ENCODE peak calls at places on chromosomes 3 and 15, in ten cellular contexts. I, Z, G, R, Q, S, J, D, F and Y are unnamed samples.

GRCh38 chr3:168604767-168605166 is 509.0 kb upstream of the GOLIM4 start:
- DNase-seq in I (no peak), Z (no peak), G (no peak), R (no peak), Q (no peak), S (no peak), J (no peak), D (no peak), F (no peak), Y (no peak)

GRCh38 chr15:65532738-65533051 is 2.4 kb downstream of the HACD3 start:
- DNase-seq in I (no peak), Z (no peak), G (no peak), R (no peak), Q (no peak), S (no peak), J (no peak), D (no peak), F (no peak), Y (no peak)

GRCh38 chr15:74584204-74584603 is 31.4 kb upstream of the CLK3 start:
- DNase-seq in I (no peak), Z (no peak), G (no peak), R (no peak), Q (no peak), S (no peak), J (no peak), D (no peak), F (no peak), Y (no peak)

GRCh38 chr3:152458725-152459515 is 190.2 kb downstream of the MBNL1 start:
- DNase-seq in I (no peak), Z (no peak), G (no peak), R (no peak), Q (no peak), S (no peak), J (no peak), D (no peak), F (no peak), Y (no peak)

GRCh38 chr15:84034831-84035753 is 200.5 kb upstream of the GOLGA6L4 start:
- DNase-seq in I (no peak), Z (peak), G (no peak), R (no peak), Q (no peak), S (no peak), J (no peak), D (no peak), F (no peak), Y (peak)

GRCh38 chr3:195263925-195264575 is 6.9 kb downstream of the XXYLT1 start:
- DNase-seq in I (no peak), Z (no peak), G (no peak), R (no peak), Q (no peak), S (no peak), J (no peak), D (no peak), F (no peak), Y (no peak)

GRCh38 chr3:52062499-52062898 is 6.1 kb upstream of the DUSP7 start:
- DNase-seq in I (peak), Z (no peak), G (no peak), R (peak), Q (peak), S (no peak), J (no peak), D (no peak), F (no peak), Y (peak)

GRCh38 chr15:51332211-51333147 is 5.9 kb downstream of the CYP19A1 start:
- DNase-seq in I (no peak), Z (peak), G (no peak), R (no peak), Q (no peak), S (no peak), J (no peak), D (no peak), F (no peak), Y (no peak)

GRCh38 chr3:153182491-153182890 is 20.5 kb downstream of the RAP2B start:
- DNase-seq in I (no peak), Z (no peak), G (no peak), R (no peak), Q (no peak), S (no peak), J (no peak), D (no peak), F (no peak), Y (no peak)

GRCh38 chr3:179528786-179529185 is 33.9 kb upstream of the ACTL6A start:
- DNase-seq in I (peak), Z (no peak), G (no peak), R (no peak), Q (no peak), S (no peak), J (no peak), D (no peak), F (no peak), Y (peak)

GRCh38 chr3:155102329-155102728 is 22.2 kb downstream of the MME start:
- DNase-seq in I (no peak), Z (no peak), G (no peak), R (no peak), Q (no peak), S (no peak), J (no peak), D (no peak), F (no peak), Y (no peak)

GRCh38 chr3:10023587-10024310 is 2.5 kb upstream of the FANCD2 start:
- DNase-seq in I (no peak), Z (no peak), G (no peak), R (no peak), Q (no peak), S (no peak), J (no peak), D (no peak), F (no peak), Y (no peak)

GRCh38 chr15:88785217-88785616 is 18.0 kb upstream of the ACAN start:
- DNase-seq in I (no peak), Z (no peak), G (no peak), R (no peak), Q (no peak), S (no peak), J (no peak), D (no peak), F (no peak), Y (no peak)

GRCh38 chr3:101070260-101071121 is 77.3 kb upstream of the ABI3BP start:
- DNase-seq in I (peak), Z (peak), G (no peak), R (peak), Q (no peak), S (no peak), J (peak), D (peak), F (no peak), Y (no peak)

GRCh38 chr3:15527031-15527459 is 5.5 kb upstream of the COLQ start:
- DNase-seq in I (no peak), Z (peak), G (peak), R (no peak), Q (no peak), S (peak), J (no peak), D (no peak), F (no peak), Y (no peak)

GRCh38 chr3:42843730-42844713 is 31.7 kb downstream of the CYP8B1 start:
- DNase-seq in I (no peak), Z (peak), G (no peak), R (no peak), Q (no peak), S (peak), J (peak), D (peak), F (no peak), Y (no peak)

GRCh38 chr3:44198265-44198956 is 43.3 kb upstream of the TOPAZ1 start:
- DNase-seq in I (peak), Z (peak), G (peak), R (peak), Q (peak), S (peak), J (peak), D (peak), F (peak), Y (no peak)

GRCh38 chr3:175895731-175896130 is 1036.6 kb downstream of the NAALADL2 start:
- DNase-seq in I (no peak), Z (no peak), G (no peak), R (no peak), Q (no peak), S (no peak), J (no peak), D (no peak), F (no peak), Y (no peak)

GRCh38 chr3:50616770-50617095 is 218 bp upstream of the MAPKAPK3 start:
- DNase-seq in I (peak), Z (peak), G (peak), R (peak), Q (peak), S (peak), J (peak), D (peak), F (no peak), Y (no peak)

GRCh38 chr3:42638339-42638842 is 15.1 kb upstream of the ZBTB47 start:
- DNase-seq in I (no peak), Z (no peak), G (no peak), R (no peak), Q (no peak), S (no peak), J (no peak), D (no peak), F (no peak), Y (no peak)

GRCh38 chr3:179769411-179770247 is 116.8 kb downstream of the USP13 start:
- DNase-seq in I (peak), Z (no peak), G (no peak), R (no peak), Q (no peak), S (no peak), J (no peak), D (no peak), F (no peak), Y (no peak)

GRCh38 chr3:129326138-129326537 is 47.5 kb downstream of the HMCES start:
- DNase-seq in I (no peak), Z (no peak), G (no peak), R (no peak), Q (no peak), S (no peak), J (no peak), D (no peak), F (no peak), Y (no peak)

DNA sequence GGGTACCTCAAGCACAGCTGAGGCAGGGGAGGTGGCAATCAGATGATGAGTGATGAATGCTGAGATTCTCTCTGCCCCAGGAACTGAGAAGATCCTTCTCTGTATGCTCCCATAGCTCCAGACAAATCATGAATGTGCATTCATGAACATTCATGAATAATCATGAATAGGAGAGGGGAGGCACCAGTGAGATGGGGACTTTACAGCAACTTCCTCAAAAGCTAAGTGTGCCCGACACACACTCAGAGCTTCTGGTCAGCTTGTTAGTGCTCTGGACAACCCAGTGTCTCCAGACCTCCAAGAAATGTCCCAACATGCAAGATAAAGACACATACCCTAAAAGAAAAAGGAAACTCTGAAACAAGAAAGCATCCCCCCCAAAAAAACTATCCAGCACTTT is 24.2 kb downstream of the LRRC2 start:
- DNase-seq in I (no peak), Z (no peak), G (no peak), R (no peak), Q (no peak), S (no peak), J (no peak), D (no peak), F (no peak), Y (no peak)
- H3K27ac ChIP-seq in I (no peak), Z (no peak), G (no peak), R (peak), Q (no peak), S (no peak), J (no peak), D (no peak), F (no peak), Y (no peak)

DNA sequence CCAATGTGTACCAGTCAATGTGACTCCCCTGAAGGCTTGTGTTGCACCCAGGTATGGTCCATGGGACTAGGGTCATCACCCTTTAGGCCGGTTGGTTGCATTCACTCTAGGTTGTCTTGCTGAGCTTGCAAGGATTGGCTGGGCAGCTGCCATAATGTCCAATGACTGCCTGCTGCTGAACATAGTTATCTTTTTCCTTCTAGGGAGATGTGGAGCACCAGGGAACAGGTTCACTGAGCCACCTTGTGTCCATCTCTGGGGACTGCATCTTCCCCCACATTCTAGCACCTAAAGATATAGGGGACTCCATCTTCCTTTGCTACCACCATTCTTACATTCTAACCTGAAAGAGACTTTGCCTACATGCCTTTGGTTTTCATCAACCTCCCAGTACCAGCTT is 580.4 kb upstream of the TBL1XR1 start:
- DNase-seq in I (peak), Z (peak), G (peak), R (peak), Q (no peak), S (no peak), J (peak), D (peak), F (peak), Y (peak)
- H3K27ac ChIP-seq in I (no peak), Z (no peak), G (no peak), R (no peak), Q (no peak), S (no peak), J (no peak), D (no peak), F (peak), Y (peak)

DNA sequence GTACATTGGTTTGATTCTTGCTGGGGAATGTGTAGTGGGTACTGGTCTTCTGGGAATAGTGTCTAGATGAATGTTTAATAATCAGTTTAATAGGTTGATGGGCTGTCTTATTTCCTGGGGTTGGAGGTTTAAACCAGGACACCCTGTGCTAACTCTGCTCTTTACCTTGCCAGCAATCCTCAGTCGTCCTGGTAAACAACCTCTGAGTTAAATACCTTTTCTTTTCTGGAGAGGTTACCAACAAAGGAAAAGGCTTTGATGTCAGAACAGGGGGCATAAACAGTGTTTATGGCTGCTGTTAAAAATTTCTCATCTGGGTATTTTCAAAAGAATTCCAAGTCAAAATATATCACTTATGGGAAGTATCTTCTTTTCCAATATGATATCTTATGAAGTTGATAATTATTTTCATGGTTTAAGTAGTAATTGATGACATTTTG is 23.5 kb downstream of the MITF start:
- DNase-seq in I (no peak), Z (no peak), G (no peak), R (no peak), Q (no peak), S (no peak), J (no peak), D (no peak), F (no peak), Y (no peak)
- H3K27ac ChIP-seq in I (no peak), Z (no peak), G (peak), R (no peak), Q (peak), S (peak), J (no peak), D (no peak), F (peak), Y (peak)

GRCh38 chr3:190077646-190078045 is 43.1 kb downstream of the P3H2 start:
- DNase-seq in I (no peak), Z (no peak), G (no peak), R (no peak), Q (no peak), S (no peak), J (no peak), D (no peak), F (no peak), Y (no peak)

GRCh38 chr3:190073264-190073663 is 47.4 kb downstream of the P3H2 start:
- DNase-seq in I (peak), Z (peak), G (no peak), R (no peak), Q (peak), S (no peak), J (no peak), D (no peak), F (no peak), Y (no peak)

GRCh38 chr3:190076138-190076537 is 44.6 kb downstream of the P3H2 start:
- DNase-seq in I (peak), Z (no peak), G (peak), R (no peak), Q (no peak), S (no peak), J (no peak), D (no peak), F (no peak), Y (no peak)

GRCh38 chr3:190074817-190075216 is 45.9 kb downstream of the P3H2 start:
- DNase-seq in I (no peak), Z (no peak), G (no peak), R (no peak), Q (no peak), S (no peak), J (no peak), D (no peak), F (no peak), Y (no peak)

DNA sequence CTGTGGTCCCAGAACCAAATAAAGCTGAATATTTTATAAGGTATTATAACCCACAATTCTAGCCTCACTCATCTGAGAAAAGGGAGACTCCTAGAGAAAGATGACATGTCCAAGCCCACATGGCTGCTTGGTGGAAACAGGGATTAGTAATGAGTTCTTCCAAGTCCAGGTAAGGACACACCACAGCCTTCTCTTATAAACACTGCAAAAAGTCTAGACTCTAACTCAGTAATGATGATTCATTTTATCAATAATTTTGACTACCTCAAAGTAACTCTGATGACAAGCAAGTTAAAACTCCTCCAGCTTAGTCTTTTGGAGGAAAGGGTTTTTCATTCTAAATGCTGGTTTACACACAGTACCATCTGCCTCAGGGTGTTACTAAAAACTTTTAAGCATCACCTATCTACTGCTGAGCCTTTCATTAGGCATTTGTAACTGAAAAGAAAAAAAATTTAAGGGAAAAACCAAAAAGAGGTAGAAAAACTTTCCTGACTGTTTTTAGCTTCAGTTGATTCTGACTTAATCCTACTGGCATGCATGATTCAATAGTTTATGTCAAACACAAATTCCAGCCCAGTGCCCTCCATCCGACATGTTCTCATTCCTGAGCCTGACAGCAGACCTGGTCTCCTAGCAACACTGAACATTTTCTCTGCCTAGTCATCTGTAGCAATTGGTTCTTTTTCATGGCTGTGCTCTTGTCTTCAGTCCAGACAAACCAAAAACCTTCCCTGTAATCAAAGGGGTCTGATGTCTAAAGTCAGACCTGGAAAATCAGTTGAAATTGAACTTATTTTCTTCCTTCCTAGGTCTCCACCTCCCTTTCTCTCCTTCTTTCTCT is 43.9 kb downstream of the P3H2 start:
- DNase-seq in I (peak), Z (peak), G (peak), R (no peak), Q (peak), S (peak), J (no peak), D (no peak), F (peak), Y (peak)
- H3K27ac ChIP-seq in I (peak), Z (no peak), G (peak), R (no peak), Q (peak), S (peak), J (no peak), D (no peak), F (peak), Y (peak)

DNA sequence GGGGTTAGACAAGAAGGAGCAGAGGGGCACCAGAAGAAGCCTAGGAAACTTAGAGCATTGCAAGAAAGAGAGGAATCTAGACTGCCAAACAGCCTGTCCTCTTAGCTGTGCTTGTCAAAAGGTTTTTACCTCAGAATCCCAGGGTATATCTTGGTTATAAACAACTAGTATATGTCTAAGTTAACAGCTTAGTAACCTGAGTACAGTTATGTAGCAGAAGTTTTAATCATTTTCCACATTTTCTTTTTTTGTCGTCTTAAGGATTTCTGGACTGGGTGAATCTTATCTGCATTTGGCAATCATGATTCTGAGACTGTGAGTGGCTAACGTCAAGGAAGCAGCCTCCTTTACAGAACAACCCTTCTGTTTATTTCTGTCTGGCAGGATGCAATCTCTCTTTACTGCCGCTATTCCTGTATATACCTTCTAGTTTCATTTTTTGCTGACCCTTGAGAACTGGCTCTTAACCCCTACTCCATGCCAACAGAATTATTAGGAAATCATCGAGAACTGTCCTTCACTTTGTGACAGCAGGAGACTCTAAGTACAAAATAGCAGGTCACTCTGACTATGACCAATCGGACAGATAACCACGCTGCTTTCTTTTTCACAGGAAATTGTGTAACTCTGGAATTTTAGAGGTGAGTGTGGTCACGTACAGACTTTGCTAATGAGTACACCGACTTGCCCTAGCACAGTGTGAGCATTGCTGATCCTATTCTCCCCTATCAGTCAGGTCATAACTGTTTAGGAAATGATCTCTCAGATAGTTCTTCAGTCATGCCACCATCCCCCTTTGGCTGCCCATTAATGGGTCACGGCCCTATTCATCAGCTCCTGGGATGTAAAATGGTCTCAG is 3.3 kb upstream of the CP start:
- DNase-seq in I (peak), Z (no peak), G (no peak), R (no peak), Q (no peak), S (no peak), J (no peak), D (no peak), F (peak), Y (peak)
- H3K27ac ChIP-seq in I (peak), Z (no peak), G (peak), R (peak), Q (peak), S (peak), J (peak), D (peak), F (peak), Y (peak)